ENCODE peak calls at places on chromosomes 1 and 21, in nine cellular contexts. One of them, this sample, is unnamed.

GRCh38 chr1:198118136-198118535 is 38.7 kb upstream of the NEK7 start:
- DNase-seq in kidney glomerular epithelial cell: peak; percentile 19
- DNase-seq in OCI-LY7: no peak
- DNase-seq in neuronal stem cell: no peak
- DNase-seq in NCI-H1105: no peak
- DNase-seq in effector CD4-positive, alpha-beta T cell: no peak
- DNase-seq in RPMI8226: no peak
- DNase-seq in mesendoderm: no peak
- DNase-seq in HuH-7: no peak
- DNase-seq in this sample: peak; percentile 83

GRCh38 chr1:223515416-223515815 is 122.2 kb downstream of the CCDC185 start:
- DNase-seq in NCI-H1105: no peak
- DNase-seq in neuronal stem cell: no peak
- DNase-seq in kidney glomerular epithelial cell: no peak
- DNase-seq in OCI-LY7: no peak
- DNase-seq in HuH-7: no peak
- DNase-seq in RPMI8226: no peak
- DNase-seq in mesendoderm: no peak
- DNase-seq in effector CD4-positive, alpha-beta T cell: peak; percentile 3
- DNase-seq in this sample: no peak

GRCh38 chr1:244239261-244239770 is 188.2 kb downstream of the ZBTB18 start:
- DNase-seq in RPMI8226: no peak
- DNase-seq in NCI-H1105: peak; percentile 48
- DNase-seq in kidney glomerular epithelial cell: no peak
- DNase-seq in mesendoderm: no peak
- DNase-seq in OCI-LY7: no peak
- DNase-seq in effector CD4-positive, alpha-beta T cell: no peak
- DNase-seq in neuronal stem cell: no peak
- DNase-seq in HuH-7: no peak
- DNase-seq in this sample: no peak

GRCh38 chr21:43370888-43371570 is 55.9 kb downstream of the SIK1 start:
- DNase-seq in RPMI8226: no peak
- DNase-seq in mesendoderm: no peak
- DNase-seq in OCI-LY7: no peak
- DNase-seq in neuronal stem cell: no peak
- DNase-seq in kidney glomerular epithelial cell: no peak
- DNase-seq in NCI-H1105: no peak
- DNase-seq in HuH-7: no peak
- DNase-seq in effector CD4-positive, alpha-beta T cell: no peak
- DNase-seq in this sample: no peak

GRCh38 chr1:47407481-47407880 is 8.6 kb upstream of the FOXE3 start:
- DNase-seq in OCI-LY7: no peak
- DNase-seq in effector CD4-positive, alpha-beta T cell: no peak
- DNase-seq in RPMI8226: no peak
- DNase-seq in HuH-7: no peak
- DNase-seq in NCI-H1105: no peak
- DNase-seq in neuronal stem cell: no peak
- DNase-seq in kidney glomerular epithelial cell: no peak
- DNase-seq in mesendoderm: no peak
- DNase-seq in this sample: no peak

GRCh38 chr1:64941466-64942117 is 24.8 kb downstream of the JAK1 start:
- DNase-seq in neuronal stem cell: no peak
- DNase-seq in effector CD4-positive, alpha-beta T cell: no peak
- DNase-seq in OCI-LY7: no peak
- DNase-seq in HuH-7: no peak
- DNase-seq in RPMI8226: no peak
- DNase-seq in mesendoderm: no peak
- DNase-seq in NCI-H1105: no peak
- DNase-seq in kidney glomerular epithelial cell: no peak
- DNase-seq in this sample: no peak

GRCh38 chr1:44571712-44572571 is 102.3 kb downstream of the TMEM53 start:
- DNase-seq in RPMI8226: peak; percentile 56
- DNase-seq in OCI-LY7: peak; percentile 47
- DNase-seq in HuH-7: peak; percentile 55
- DNase-seq in kidney glomerular epithelial cell: no peak
- DNase-seq in effector CD4-positive, alpha-beta T cell: no peak
- DNase-seq in neuronal stem cell: no peak
- DNase-seq in NCI-H1105: no peak
- DNase-seq in mesendoderm: no peak
- DNase-seq in this sample: no peak

GRCh38 chr1:160997323-160998038 is 23.5 kb downstream of the F11R start:
- DNase-seq in RPMI8226: peak; percentile 64
- DNase-seq in HuH-7: peak; percentile 57
- DNase-seq in neuronal stem cell: no peak
- DNase-seq in OCI-LY7: peak; percentile 70
- DNase-seq in effector CD4-positive, alpha-beta T cell: peak; percentile 23
- DNase-seq in kidney glomerular epithelial cell: no peak
- DNase-seq in mesendoderm: peak; percentile 92
- DNase-seq in NCI-H1105: no peak
- DNase-seq in this sample: peak; percentile 74

GRCh38 chr21:43851593-43851992 is 13.4 kb upstream of the AGPAT3 start:
- DNase-seq in mesendoderm: no peak
- DNase-seq in RPMI8226: no peak
- DNase-seq in NCI-H1105: no peak
- DNase-seq in HuH-7: no peak
- DNase-seq in OCI-LY7: no peak
- DNase-seq in effector CD4-positive, alpha-beta T cell: no peak
- DNase-seq in kidney glomerular epithelial cell: no peak
- DNase-seq in neuronal stem cell: no peak
- DNase-seq in this sample: no peak

GRCh38 chr1:100706861-100707260 is 12.7 kb upstream of the VCAM1 start:
- DNase-seq in NCI-H1105: no peak
- DNase-seq in effector CD4-positive, alpha-beta T cell: no peak
- DNase-seq in RPMI8226: no peak
- DNase-seq in kidney glomerular epithelial cell: no peak
- DNase-seq in OCI-LY7: no peak
- DNase-seq in mesendoderm: peak; percentile 75
- DNase-seq in neuronal stem cell: no peak
- DNase-seq in HuH-7: no peak
- DNase-seq in this sample: no peak

GRCh38 chr1:212902054-212902453 is 44.0 kb downstream of the FLVCR1 start:
- DNase-seq in effector CD4-positive, alpha-beta T cell: no peak
- DNase-seq in neuronal stem cell: no peak
- DNase-seq in HuH-7: no peak
- DNase-seq in OCI-LY7: no peak
- DNase-seq in kidney glomerular epithelial cell: no peak
- DNase-seq in mesendoderm: no peak
- DNase-seq in NCI-H1105: no peak
- DNase-seq in RPMI8226: no peak
- DNase-seq in this sample: no peak

GRCh38 chr1:106957795-106958194 is 98.7 kb upstream of the PRMT6 start:
- DNase-seq in HuH-7: no peak
- DNase-seq in RPMI8226: peak; percentile 3
- DNase-seq in effector CD4-positive, alpha-beta T cell: no peak
- DNase-seq in OCI-LY7: peak; percentile 5
- DNase-seq in kidney glomerular epithelial cell: no peak
- DNase-seq in mesendoderm: peak; percentile 16
- DNase-seq in neuronal stem cell: no peak
- DNase-seq in NCI-H1105: no peak
- DNase-seq in this sample: no peak

GRCh38 chr1:53896673-53897229 is 2.8 kb downstream of the DIO1 start:
- DNase-seq in OCI-LY7: no peak
- DNase-seq in effector CD4-positive, alpha-beta T cell: no peak
- DNase-seq in HuH-7: no peak
- DNase-seq in RPMI8226: no peak
- DNase-seq in neuronal stem cell: no peak
- DNase-seq in mesendoderm: no peak
- DNase-seq in NCI-H1105: no peak
- DNase-seq in kidney glomerular epithelial cell: peak; percentile 76
- DNase-seq in this sample: no peak

GRCh38 chr1:160144921-160145320 is 6.5 kb upstream of the ATP1A4 start:
- DNase-seq in neuronal stem cell: no peak
- DNase-seq in kidney glomerular epithelial cell: no peak
- DNase-seq in mesendoderm: peak; percentile 66
- DNase-seq in effector CD4-positive, alpha-beta T cell: no peak
- DNase-seq in NCI-H1105: no peak
- DNase-seq in RPMI8226: no peak
- DNase-seq in HuH-7: no peak
- DNase-seq in OCI-LY7: no peak
- DNase-seq in this sample: no peak

GRCh38 chr1:98487620-98488019 is 173.9 kb upstream of the SNX7 start:
- DNase-seq in mesendoderm: no peak
- DNase-seq in neuronal stem cell: no peak
- DNase-seq in RPMI8226: no peak
- DNase-seq in kidney glomerular epithelial cell: no peak
- DNase-seq in HuH-7: no peak
- DNase-seq in effector CD4-positive, alpha-beta T cell: no peak
- DNase-seq in OCI-LY7: no peak
- DNase-seq in NCI-H1105: no peak
- DNase-seq in this sample: no peak

GRCh38 chr1:47432071-47433036 is 5.5 kb upstream of the FOXD2 start:
- DNase-seq in mesendoderm: peak; percentile 92
- DNase-seq in HuH-7: peak; percentile 89
- DNase-seq in effector CD4-positive, alpha-beta T cell: peak; percentile 46
- DNase-seq in neuronal stem cell: peak; percentile 87
- DNase-seq in OCI-LY7: peak; percentile 28
- DNase-seq in kidney glomerular epithelial cell: peak; percentile 78
- DNase-seq in NCI-H1105: no peak
- DNase-seq in RPMI8226: peak; percentile 44
- DNase-seq in this sample: peak; percentile 86

GRCh38 chr1:36977736-36978314 is 56.5 kb downstream of the GRIK3 start:
- DNase-seq in kidney glomerular epithelial cell: no peak
- DNase-seq in NCI-H1105: no peak
- DNase-seq in OCI-LY7: no peak
- DNase-seq in HuH-7: no peak
- DNase-seq in neuronal stem cell: no peak
- DNase-seq in effector CD4-positive, alpha-beta T cell: no peak
- DNase-seq in mesendoderm: no peak
- DNase-seq in RPMI8226: no peak
- DNase-seq in this sample: no peak

GRCh38 chr1:230348386-230349022 is 77.6 kb downstream of the PGBD5 start:
- DNase-seq in effector CD4-positive, alpha-beta T cell: no peak
- DNase-seq in HuH-7: no peak
- DNase-seq in NCI-H1105: no peak
- DNase-seq in neuronal stem cell: no peak
- DNase-seq in kidney glomerular epithelial cell: no peak
- DNase-seq in OCI-LY7: no peak
- DNase-seq in RPMI8226: peak; percentile 27
- DNase-seq in mesendoderm: no peak
- DNase-seq in this sample: no peak

GRCh38 chr1:189606047-189606446 is 871.6 kb downstream of the BRINP3 start:
- DNase-seq in kidney glomerular epithelial cell: no peak
- DNase-seq in mesendoderm: no peak
- DNase-seq in HuH-7: no peak
- DNase-seq in effector CD4-positive, alpha-beta T cell: no peak
- DNase-seq in neuronal stem cell: no peak
- DNase-seq in RPMI8226: no peak
- DNase-seq in NCI-H1105: no peak
- DNase-seq in OCI-LY7: no peak
- DNase-seq in this sample: no peak

GRCh38 chr1:236757640-236758039 is 37.5 kb upstream of the MTR start:
- DNase-seq in OCI-LY7: no peak
- DNase-seq in HuH-7: no peak
- DNase-seq in mesendoderm: no peak
- DNase-seq in effector CD4-positive, alpha-beta T cell: no peak
- DNase-seq in neuronal stem cell: no peak
- DNase-seq in kidney glomerular epithelial cell: no peak
- DNase-seq in NCI-H1105: no peak
- DNase-seq in RPMI8226: no peak
- DNase-seq in this sample: no peak

GRCh38 chr1:229022595-229023350 is 248.1 kb upstream of the RAB4A start:
- DNase-seq in HuH-7: peak; percentile 44
- DNase-seq in OCI-LY7: no peak
- DNase-seq in kidney glomerular epithelial cell: no peak
- DNase-seq in mesendoderm: no peak
- DNase-seq in RPMI8226: no peak
- DNase-seq in NCI-H1105: no peak
- DNase-seq in effector CD4-positive, alpha-beta T cell: no peak
- DNase-seq in neuronal stem cell: no peak
- DNase-seq in this sample: peak; percentile 89

GRCh38 chr1:228034954-228035837 is 28.4 kb downstream of the WNT3A start:
- DNase-seq in mesendoderm: no peak
- DNase-seq in RPMI8226: no peak
- DNase-seq in OCI-LY7: no peak
- DNase-seq in NCI-H1105: no peak
- DNase-seq in kidney glomerular epithelial cell: no peak
- DNase-seq in HuH-7: no peak
- DNase-seq in neuronal stem cell: no peak
- DNase-seq in effector CD4-positive, alpha-beta T cell: no peak
- DNase-seq in this sample: no peak

GRCh38 chr1:179924268-179924667 is 30.3 kb upstream of the CEP350 start:
- DNase-seq in mesendoderm: no peak
- DNase-seq in effector CD4-positive, alpha-beta T cell: no peak
- DNase-seq in NCI-H1105: no peak
- DNase-seq in neuronal stem cell: no peak
- DNase-seq in kidney glomerular epithelial cell: no peak
- DNase-seq in HuH-7: no peak
- DNase-seq in OCI-LY7: no peak
- DNase-seq in RPMI8226: no peak
- DNase-seq in this sample: no peak

GRCh38 chr21:26061437-26061836 is 109.1 kb downstream of the APP start:
- DNase-seq in OCI-LY7: no peak
- DNase-seq in effector CD4-positive, alpha-beta T cell: no peak
- DNase-seq in RPMI8226: no peak
- DNase-seq in mesendoderm: no peak
- DNase-seq in HuH-7: no peak
- DNase-seq in NCI-H1105: no peak
- DNase-seq in neuronal stem cell: no peak
- DNase-seq in kidney glomerular epithelial cell: no peak
- DNase-seq in this sample: no peak

GRCh38 chr1:61853545-61853944 is 111.3 kb downstream of the PATJ start:
- DNase-seq in mesendoderm: no peak
- DNase-seq in effector CD4-positive, alpha-beta T cell: no peak
- DNase-seq in RPMI8226: no peak
- DNase-seq in neuronal stem cell: no peak
- DNase-seq in OCI-LY7: peak; percentile 8
- DNase-seq in NCI-H1105: no peak
- DNase-seq in kidney glomerular epithelial cell: no peak
- DNase-seq in HuH-7: no peak
- DNase-seq in this sample: no peak

GRCh38 chr1:216410026-216410425 is 13.2 kb downstream of the USH2A start:
- DNase-seq in OCI-LY7: no peak
- DNase-seq in effector CD4-positive, alpha-beta T cell: no peak
- DNase-seq in neuronal stem cell: no peak
- DNase-seq in RPMI8226: no peak
- DNase-seq in HuH-7: no peak
- DNase-seq in mesendoderm: no peak
- DNase-seq in NCI-H1105: no peak
- DNase-seq in kidney glomerular epithelial cell: no peak
- DNase-seq in this sample: no peak

GRCh38 chr1:44807364-44808062 is 362 bp upstream of the DYNLT4 start:
- DNase-seq in OCI-LY7: peak; percentile 68
- DNase-seq in RPMI8226: peak; percentile 97
- DNase-seq in neuronal stem cell: peak; percentile 90
- DNase-seq in effector CD4-positive, alpha-beta T cell: peak; percentile 94
- DNase-seq in kidney glomerular epithelial cell: peak; percentile 99
- DNase-seq in mesendoderm: peak; percentile 100
- DNase-seq in HuH-7: peak; percentile 95
- DNase-seq in NCI-H1105: no peak
- DNase-seq in this sample: peak; percentile 99

GRCh38 chr1:16167331-16168143 is 11.7 kb upstream of the EPHA2 start:
- DNase-seq in OCI-LY7: peak; percentile 73
- DNase-seq in neuronal stem cell: peak; percentile 87
- DNase-seq in kidney glomerular epithelial cell: no peak
- DNase-seq in effector CD4-positive, alpha-beta T cell: peak; percentile 63
- DNase-seq in HuH-7: peak; percentile 73
- DNase-seq in NCI-H1105: no peak
- DNase-seq in RPMI8226: peak; percentile 53
- DNase-seq in mesendoderm: peak; percentile 99
- DNase-seq in this sample: peak; percentile 79

GRCh38 chr1:154895779-154896178 is 25.7 kb upstream of the KCNN3 start:
- DNase-seq in HuH-7: no peak
- DNase-seq in effector CD4-positive, alpha-beta T cell: no peak
- DNase-seq in RPMI8226: no peak
- DNase-seq in kidney glomerular epithelial cell: no peak
- DNase-seq in mesendoderm: no peak
- DNase-seq in NCI-H1105: no peak
- DNase-seq in OCI-LY7: no peak
- DNase-seq in neuronal stem cell: no peak
- DNase-seq in this sample: no peak

GRCh38 chr1:244375061-244375460 is 76.6 kb downstream of the ADSS2 start:
- DNase-seq in neuronal stem cell: no peak
- DNase-seq in kidney glomerular epithelial cell: no peak
- DNase-seq in NCI-H1105: no peak
- DNase-seq in RPMI8226: no peak
- DNase-seq in OCI-LY7: no peak
- DNase-seq in HuH-7: no peak
- DNase-seq in effector CD4-positive, alpha-beta T cell: no peak
- DNase-seq in mesendoderm: no peak
- DNase-seq in this sample: no peak

GRCh38 chr1:230187290-230187689 is 120.3 kb downstream of the GALNT2 start:
- DNase-seq in OCI-LY7: no peak
- DNase-seq in mesendoderm: no peak
- DNase-seq in neuronal stem cell: no peak
- DNase-seq in HuH-7: no peak
- DNase-seq in effector CD4-positive, alpha-beta T cell: no peak
- DNase-seq in kidney glomerular epithelial cell: no peak
- DNase-seq in NCI-H1105: no peak
- DNase-seq in RPMI8226: no peak
- DNase-seq in this sample: no peak

This sample was measured in right cardiac atrium.